ENCODE peak calls at places on chromosomes 16 and 17, in eight cellular contexts. One of them, this sample, is unnamed.

GRCh38 chr16:75580-76501 is 2.2 kb upstream of the MPG start:
- DNase-seq in ureter: peak; percentile 86
- DNase-seq in adrenal gland: peak; percentile 47
- DNase-seq in IMR-90: peak; percentile 86
- DNase-seq in KBM-7: peak; percentile 97
- DNase-seq in activated CD4-positive, alpha-beta T cell treated with anti-CD3 and anti-CD28 coated beads, Interleukin-2, amount 50 U/mL, for 48 hours: no peak
- DNase-seq in islet precursor cell: peak; percentile 84
- DNase-seq in T follicular helper cell: no peak
- DNase-seq in this sample: peak; percentile 93

GRCh38 chr16:81277681-81278080 is 37.1 kb upstream of the GAN start:
- DNase-seq in ureter: peak; percentile 82
- DNase-seq in adrenal gland: no peak
- DNase-seq in IMR-90: no peak
- DNase-seq in KBM-7: no peak
- DNase-seq in activated CD4-positive, alpha-beta T cell treated with anti-CD3 and anti-CD28 coated beads, Interleukin-2, amount 50 U/mL, for 48 hours: no peak
- DNase-seq in islet precursor cell: peak; percentile 80
- DNase-seq in T follicular helper cell: no peak
- DNase-seq in this sample: no peak

GRCh38 chr16:20846030-20846429 is 39.7 kb downstream of the REXO5 start:
- DNase-seq in ureter: no peak
- DNase-seq in adrenal gland: no peak
- DNase-seq in IMR-90: no peak
- DNase-seq in KBM-7: no peak
- DNase-seq in activated CD4-positive, alpha-beta T cell treated with anti-CD3 and anti-CD28 coated beads, Interleukin-2, amount 50 U/mL, for 48 hours: no peak
- DNase-seq in islet precursor cell: no peak
- DNase-seq in T follicular helper cell: no peak
- DNase-seq in this sample: no peak

GRCh38 chr17:34797724-34798123 is 163.5 kb downstream of the CCT6B start:
- DNase-seq in ureter: no peak
- DNase-seq in adrenal gland: peak; percentile 25
- DNase-seq in IMR-90: peak; percentile 18
- DNase-seq in KBM-7: peak; percentile 27
- DNase-seq in activated CD4-positive, alpha-beta T cell treated with anti-CD3 and anti-CD28 coated beads, Interleukin-2, amount 50 U/mL, for 48 hours: peak; percentile 26
- DNase-seq in islet precursor cell: peak; percentile 88
- DNase-seq in T follicular helper cell: no peak
- DNase-seq in this sample: peak; percentile 8

GRCh38 chr16:49456763-49457162 is 83.2 kb downstream of the C16orf78 start:
- DNase-seq in ureter: peak; percentile 36
- DNase-seq in adrenal gland: no peak
- DNase-seq in IMR-90: no peak
- DNase-seq in KBM-7: peak; percentile 4
- DNase-seq in activated CD4-positive, alpha-beta T cell treated with anti-CD3 and anti-CD28 coated beads, Interleukin-2, amount 50 U/mL, for 48 hours: no peak
- DNase-seq in islet precursor cell: peak; percentile 43
- DNase-seq in T follicular helper cell: no peak
- DNase-seq in this sample: no peak

GRCh38 chr17:222172-222571 is 40.7 kb upstream of the DOC2B start:
- DNase-seq in ureter: no peak
- DNase-seq in adrenal gland: peak; percentile 8
- DNase-seq in IMR-90: no peak
- DNase-seq in KBM-7: no peak
- DNase-seq in activated CD4-positive, alpha-beta T cell treated with anti-CD3 and anti-CD28 coated beads, Interleukin-2, amount 50 U/mL, for 48 hours: no peak
- DNase-seq in islet precursor cell: no peak
- DNase-seq in T follicular helper cell: no peak
- DNase-seq in this sample: no peak

GRCh38 chr17:54891176-54891821 is 9.4 kb upstream of the TOM1L1 start:
- DNase-seq in ureter: peak; percentile 48
- DNase-seq in adrenal gland: peak; percentile 57
- DNase-seq in IMR-90: peak; percentile 73
- DNase-seq in KBM-7: peak; percentile 54
- DNase-seq in activated CD4-positive, alpha-beta T cell treated with anti-CD3 and anti-CD28 coated beads, Interleukin-2, amount 50 U/mL, for 48 hours: no peak
- DNase-seq in islet precursor cell: peak; percentile 75
- DNase-seq in T follicular helper cell: no peak
- DNase-seq in this sample: peak; percentile 69

GRCh38 chr17:38425744-38426143 is 2.5 kb upstream of the ARHGAP23 start:
- DNase-seq in ureter: no peak
- DNase-seq in adrenal gland: no peak
- DNase-seq in IMR-90: no peak
- DNase-seq in KBM-7: no peak
- DNase-seq in activated CD4-positive, alpha-beta T cell treated with anti-CD3 and anti-CD28 coated beads, Interleukin-2, amount 50 U/mL, for 48 hours: no peak
- DNase-seq in islet precursor cell: peak; percentile 71
- DNase-seq in T follicular helper cell: no peak
- DNase-seq in this sample: no peak

GRCh38 chr17:76444518-76445311 is 8.2 kb downstream of the UBE2O start:
- DNase-seq in ureter: no peak
- DNase-seq in adrenal gland: no peak
- DNase-seq in IMR-90: peak; percentile 55
- DNase-seq in KBM-7: no peak
- DNase-seq in activated CD4-positive, alpha-beta T cell treated with anti-CD3 and anti-CD28 coated beads, Interleukin-2, amount 50 U/mL, for 48 hours: no peak
- DNase-seq in islet precursor cell: no peak
- DNase-seq in T follicular helper cell: no peak
- DNase-seq in this sample: no peak

GRCh38 chr16:54248863-54249710 is 37.5 kb downstream of the IRX3 start:
- DNase-seq in ureter: no peak
- DNase-seq in adrenal gland: no peak
- DNase-seq in IMR-90: no peak
- DNase-seq in KBM-7: no peak
- DNase-seq in activated CD4-positive, alpha-beta T cell treated with anti-CD3 and anti-CD28 coated beads, Interleukin-2, amount 50 U/mL, for 48 hours: no peak
- DNase-seq in islet precursor cell: peak; percentile 52
- DNase-seq in T follicular helper cell: no peak
- DNase-seq in this sample: no peak

GRCh38 chr16:68074850-68075249 is 10.3 kb upstream of the NFATC3 start:
- DNase-seq in ureter: no peak
- DNase-seq in adrenal gland: no peak
- DNase-seq in IMR-90: no peak
- DNase-seq in KBM-7: peak; percentile 91
- DNase-seq in activated CD4-positive, alpha-beta T cell treated with anti-CD3 and anti-CD28 coated beads, Interleukin-2, amount 50 U/mL, for 48 hours: peak; percentile 68
- DNase-seq in islet precursor cell: no peak
- DNase-seq in T follicular helper cell: no peak
- DNase-seq in this sample: no peak

GRCh38 chr16:35543486-35543885 is 2084.1 kb downstream of the TP53TG3F start:
- DNase-seq in ureter: no peak
- DNase-seq in adrenal gland: no peak
- DNase-seq in IMR-90: no peak
- DNase-seq in KBM-7: no peak
- DNase-seq in activated CD4-positive, alpha-beta T cell treated with anti-CD3 and anti-CD28 coated beads, Interleukin-2, amount 50 U/mL, for 48 hours: no peak
- DNase-seq in islet precursor cell: no peak
- DNase-seq in T follicular helper cell: no peak
- DNase-seq in this sample: no peak

GRCh38 chr17:12620200-12620720 is 45.4 kb upstream of the MYOCD start:
- DNase-seq in ureter: no peak
- DNase-seq in adrenal gland: no peak
- DNase-seq in IMR-90: peak; percentile 80
- DNase-seq in KBM-7: no peak
- DNase-seq in activated CD4-positive, alpha-beta T cell treated with anti-CD3 and anti-CD28 coated beads, Interleukin-2, amount 50 U/mL, for 48 hours: no peak
- DNase-seq in islet precursor cell: peak; percentile 70
- DNase-seq in T follicular helper cell: no peak
- DNase-seq in this sample: no peak

GRCh38 chr16:78748471-78748929 is 649.0 kb downstream of the WWOX start:
- DNase-seq in ureter: no peak
- DNase-seq in adrenal gland: no peak
- DNase-seq in IMR-90: no peak
- DNase-seq in KBM-7: no peak
- DNase-seq in activated CD4-positive, alpha-beta T cell treated with anti-CD3 and anti-CD28 coated beads, Interleukin-2, amount 50 U/mL, for 48 hours: no peak
- DNase-seq in islet precursor cell: no peak
- DNase-seq in T follicular helper cell: no peak
- DNase-seq in this sample: no peak

GRCh38 chr17:37791434-37791833 is 46.6 kb upstream of the HNF1B start:
- DNase-seq in ureter: no peak
- DNase-seq in adrenal gland: no peak
- DNase-seq in IMR-90: peak; percentile 51
- DNase-seq in KBM-7: peak; percentile 63
- DNase-seq in activated CD4-positive, alpha-beta T cell treated with anti-CD3 and anti-CD28 coated beads, Interleukin-2, amount 50 U/mL, for 48 hours: peak; percentile 60
- DNase-seq in islet precursor cell: no peak
- DNase-seq in T follicular helper cell: no peak
- DNase-seq in this sample: peak; percentile 68

This sample was measured in AG10803.